ENCODE peak calls at places on chromosome 5, in seven cellular contexts. Y is hepatic stellate cell; K is neural crest cell; A is activated effector memory CD4-positive, alpha-beta T cell treated with Interleukin-2 at 50 U/mL for 16 hours; V is kidney tubule cell; R is stimulated activated CD8-positive, alpha-beta memory T cell treated with anti-CD3 and anti-CD28 coated beads, Interleukin-12 subunit alpha, Interleukin-12 subunit beta, amount 100 ng/mL, for 1 hour; U is HTR-8/SVneo. J is an unnamed sample.

GRCh38 chr5:69136296-69136695 is 30.7 kb upstream of the CCNB1 start:
- DNase-seq in R (no peak), Y (no peak), V (no peak), U (no peak), A (no peak), K (no peak), J (no peak)

GRCh38 chr5:138981606-138982005 is 106.5 kb upstream of the LRRTM2 start:
- DNase-seq in A (no peak), Y (peak), R (no peak), K (no peak), U (no peak), V (peak), J (no peak)

GRCh38 chr5:177310332-177310731 is 1.4 kb downstream of the MXD3 start:
- DNase-seq in Y (no peak), A (no peak), K (no peak), U (no peak), V (no peak), R (no peak), J (no peak)

GRCh38 chr5:172002310-172002709 is 4.1 kb downstream of the FBXW11 start:
- DNase-seq in K (no peak), U (no peak), Y (no peak), R (no peak), V (no peak), A (no peak), J (peak)

GRCh38 chr5:141680751-141681201 is 1.3 kb downstream of the ARAP3 start:
- DNase-seq in V (no peak), K (peak), R (no peak), Y (peak), U (no peak), A (no peak), J (no peak)

GRCh38 chr5:160342413-160342941 is 27.9 kb downstream of the C1QTNF2 start:
- DNase-seq in A (no peak), Y (no peak), K (no peak), U (peak), R (no peak), V (peak), J (peak)

GRCh38 chr5:91235194-91235793 is 147.8 kb downstream of the ARRDC3 start:
- DNase-seq in V (no peak), U (no peak), K (no peak), R (no peak), A (no peak), Y (no peak), J (no peak)

GRCh38 chr5:84961193-84961592 is 576.5 kb upstream of the EDIL3 start:
- DNase-seq in U (no peak), Y (no peak), V (no peak), A (no peak), R (no peak), K (no peak), J (no peak)

GRCh38 chr5:82312373-82312856 is 34.3 kb upstream of the RPS23 start:
- DNase-seq in A (no peak), U (peak), V (peak), Y (peak), K (peak), R (no peak), J (peak)